ENCODE peak calls at places on chromosomes 6 and 20, in five cellular contexts. Y, P, H, X and Q are unnamed samples.

GRCh38 chr6:3393796-3394195 is 63.1 kb downstream of the SLC22A23 start:
- DNase-seq in Y (no peak), P (no peak), H (no peak), X (no peak), Q (peak; percentile 26)

GRCh38 chr20:50731930-50732690 is 730 bp downstream of the PARD6B start:
- DNase-seq in Y (no peak), P (no peak), H (no peak), X (no peak), Q (peak; percentile 29)

GRCh38 chr20:14067631-14068030 is 72.3 kb downstream of the MACROD2 start:
- DNase-seq in Y (no peak), P (no peak), H (no peak), X (no peak), Q (no peak)

GRCh38 chr6:8130399-8130798 is 28.1 kb upstream of the EEF1E1 start:
- DNase-seq in Y (no peak), P (no peak), H (no peak), X (no peak), Q (no peak)

GRCh38 chr20:12575352-12576095 is 433.2 kb upstream of the SPTLC3 start:
- DNase-seq in Y (no peak), P (no peak), H (no peak), X (no peak), Q (no peak)

GRCh38 chr6:10763006-10763405 is 15.4 kb downstream of the TMEM14B start:
- DNase-seq in Y (no peak), P (no peak), H (no peak), X (no peak), Q (no peak)

GRCh38 chr20:63701329-63702035 is 5.0 kb downstream of the TNFRSF6B start:
- DNase-seq in Y (no peak), P (no peak), H (no peak), X (no peak), Q (no peak)

GRCh38 chr6:168091381-168092264 is 12.6 kb upstream of the FRMD1 start:
- DNase-seq in Y (no peak), P (peak; percentile 35), H (no peak), X (no peak), Q (no peak)

GRCh38 chr6:15116889-15117288 is 129.0 kb upstream of the JARID2 start:
- DNase-seq in Y (no peak), P (no peak), H (no peak), X (no peak), Q (no peak)

GRCh38 chr6:137871299-137871698 is 4.2 kb downstream of the TNFAIP3 start:
- DNase-seq in Y (no peak), P (no peak), H (no peak), X (no peak), Q (no peak)

GRCh38 chr6:138467901-138468300 is 31.4 kb downstream of the NHSL1 start:
- DNase-seq in Y (no peak), P (no peak), H (no peak), X (no peak), Q (no peak)

GRCh38 chr6:112253842-112254816 is at the start of gene LAMA4:
- DNase-seq in Y (peak; percentile 15), P (no peak), H (peak; percentile 46), X (peak; percentile 15), Q (peak; percentile 23)